ENCODE peak calls at places on chromosome 13, in five cellular contexts. Y is HepG2, P is SK-N-SH, E is K562, A is GM12878. Z is an unnamed sample.

GRCh38 chr13:105232403-105232802 is 1303.1 kb downstream of the EFNB2 start:
- DNase-seq in Y (no peak), P (no peak), E (no peak), A (no peak), Z (no peak)

GRCh38 chr13:82681535-82681934 is 1200.7 kb downstream of the SLITRK1 start:
- DNase-seq in Y (no peak), P (no peak), E (no peak), A (no peak), Z (no peak)

GRCh38 chr13:68708336-68708908 is 1399.2 kb upstream of the ATXN8OS start:
- DNase-seq in Y (no peak), P (no peak), E (peak), A (no peak), Z (no peak)

GRCh38 chr13:79901336-79901735 is 420.4 kb downstream of the NDFIP2 start:
- DNase-seq in Y (no peak), P (no peak), E (no peak), A (no peak), Z (peak)

GRCh38 chr13:86757236-86757978 is 913.8 kb upstream of the SLITRK5 start:
- DNase-seq in Y (no peak), P (no peak), E (no peak), A (no peak), Z (no peak)

GRCh38 chr13:71285700-71286099 is 581.3 kb downstream of the DACH1 start:
- DNase-seq in Y (no peak), P (no peak), E (no peak), A (no peak), Z (no peak)

GRCh38 chr13:91133941-91134772 is 213.3 kb upstream of the MIR17HG start:
- DNase-seq in Y (peak), P (peak), E (peak), A (no peak), Z (peak)

GRCh38 chr13:38415233-38415632 is 65.6 kb downstream of the UFM1 start:
- DNase-seq in Y (no peak), P (no peak), E (no peak), A (peak), Z (no peak)

GRCh38 chr13:42075517-42075916 is 27.1 kb downstream of the DGKH start:
- DNase-seq in Y (no peak), P (no peak), E (no peak), A (no peak), Z (no peak)

GRCh38 chr13:36807616-36808015 is 11.4 kb upstream of the RFXAP start:
- DNase-seq in Y (no peak), P (no peak), E (no peak), A (no peak), Z (no peak)

GRCh38 chr13:99467764-99468163 is 33.5 kb upstream of the TM9SF2 start:
- DNase-seq in Y (no peak), P (no peak), E (no peak), A (no peak), Z (no peak)

GRCh38 chr13:110347535-110348308 is 40.6 kb downstream of the COL4A2 start:
- DNase-seq in Y (peak), P (no peak), E (no peak), A (no peak), Z (no peak)

GRCh38 chr13:90302113-90302512 is 1045.4 kb upstream of the MIR17HG start:
- DNase-seq in Y (no peak), P (no peak), E (no peak), A (no peak), Z (no peak)

GRCh38 chr13:85386424-85386823 is 412.8 kb downstream of the SLITRK6 start:
- DNase-seq in Y (peak), P (peak), E (no peak), A (no peak), Z (no peak)

GRCh38 chr13:100363351-100363750 is 225.2 kb downstream of the GGACT start:
- DNase-seq in Y (no peak), P (no peak), E (no peak), A (no peak), Z (no peak)

GRCh38 chr13:41565221-41565620 is 107.9 kb downstream of the RGCC start:
- DNase-seq in Y (peak), P (no peak), E (no peak), A (no peak), Z (no peak)

DNA sequence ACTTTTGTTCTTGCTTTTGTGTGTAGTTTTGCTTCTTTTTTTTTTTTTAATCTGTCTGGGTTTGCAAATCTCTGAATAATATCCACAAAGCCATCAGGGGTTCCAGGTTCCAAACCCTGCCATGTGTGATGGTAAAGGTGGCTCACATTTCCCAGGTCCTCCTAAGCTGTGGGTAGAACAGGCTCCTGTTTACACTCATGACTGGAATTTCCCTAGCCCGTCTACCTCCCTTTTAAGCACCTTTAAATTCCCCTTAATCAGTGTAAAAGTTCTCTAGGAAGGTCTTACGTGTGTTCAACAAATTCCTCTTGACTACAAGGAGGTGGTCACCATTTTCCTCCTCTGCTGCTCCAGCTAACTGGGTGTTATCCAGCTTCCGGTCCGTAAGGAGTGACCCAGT is 62.8 kb downstream of the EFNB2 start:
- DNase-seq in Y (no peak), P (no peak), E (no peak), A (no peak), Z (no peak)
- TF ChIP-seq GABPA in Y (no peak), P (no peak), E (no peak), A (no peak), Z (no peak)

GRCh38 chr13:43666403-43666802 is 120.4 kb downstream of the ENOX1 start:
- DNase-seq in Y (no peak), P (no peak), E (no peak), A (no peak), Z (no peak)

GRCh38 chr13:43665388-43665787 is 121.4 kb downstream of the ENOX1 start:
- DNase-seq in Y (no peak), P (peak), E (no peak), A (no peak), Z (no peak)

GRCh38 chr13:43663474-43664090 is 123.2 kb downstream of the ENOX1 start:
- DNase-seq in Y (no peak), P (no peak), E (no peak), A (no peak), Z (no peak)

GRCh38 chr13:43662976-43663375 is 123.8 kb downstream of the ENOX1 start:
- DNase-seq in Y (no peak), P (no peak), E (no peak), A (no peak), Z (no peak)

DNA sequence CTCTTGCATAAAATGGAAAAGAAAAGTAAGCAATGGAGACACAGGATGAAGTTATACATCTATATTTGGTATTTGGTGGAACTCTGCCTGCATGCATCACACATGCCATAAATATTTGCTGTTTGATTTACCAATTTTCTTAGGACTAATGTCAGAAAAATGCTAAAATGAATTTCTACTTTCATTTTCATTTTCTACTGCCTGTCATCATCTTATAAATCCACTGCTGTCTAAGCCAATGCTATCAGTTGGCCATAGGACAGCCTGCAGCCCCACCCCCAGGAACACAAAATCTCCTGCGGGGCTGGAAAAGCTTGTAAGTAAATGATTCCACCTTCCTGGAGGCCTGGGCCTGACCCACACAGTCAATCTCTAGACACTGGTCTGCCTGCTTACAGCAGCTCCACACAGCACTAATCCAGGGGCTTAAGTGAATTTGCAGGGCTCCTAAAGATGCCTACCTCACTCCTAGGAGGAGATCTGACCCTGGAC is 122.0 kb downstream of the ENOX1 start:
- DNase-seq in Y (no peak), P (no peak), E (no peak), A (no peak), Z (no peak)
- TF ChIP-seq REST in Y (no peak), P (peak), E (no peak), A (no peak), Z (no peak)

DNA sequence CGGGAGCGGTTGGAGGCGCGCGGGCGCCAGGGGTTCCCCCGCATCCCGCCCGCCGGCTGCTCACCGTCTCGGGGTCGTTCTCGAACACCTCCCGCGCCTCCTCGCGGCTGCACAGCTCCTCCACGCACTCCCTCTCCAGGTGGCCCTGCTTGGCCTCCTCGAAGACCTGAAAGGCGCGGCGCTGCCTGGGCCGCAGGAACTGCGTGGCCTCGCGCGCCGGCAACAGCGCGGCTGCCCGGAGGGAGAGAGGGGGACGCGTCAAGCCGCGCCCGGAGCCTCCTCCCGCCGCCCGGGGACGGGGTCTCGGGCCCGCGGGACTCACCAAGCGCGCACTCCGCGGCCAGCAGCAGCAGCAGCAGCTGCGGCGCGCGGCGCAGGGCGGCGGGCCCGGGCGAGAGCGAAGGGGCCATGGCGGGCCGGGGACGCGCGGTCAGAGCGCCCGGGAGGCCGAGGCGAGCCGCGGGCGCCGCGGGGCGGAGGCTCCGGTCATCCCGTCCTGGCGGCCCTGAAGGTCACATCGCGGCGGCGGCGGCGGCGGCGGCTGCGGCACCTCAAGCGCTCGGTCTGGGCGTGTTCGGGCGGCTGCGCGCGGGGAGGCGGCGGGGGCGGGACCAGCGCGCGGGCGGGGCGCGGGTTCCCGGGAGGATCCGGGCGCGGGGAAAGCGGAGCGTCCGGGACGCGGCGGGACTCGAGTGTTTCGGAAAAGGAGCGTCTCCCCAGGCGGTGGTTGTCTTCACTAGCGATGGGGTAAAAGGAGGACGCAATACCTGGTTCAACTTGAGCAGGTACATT is at the start of gene GAS6:
- DNase-seq in Y (no peak), P (peak), E (peak), A (no peak), Z (no peak)
- TF ChIP-seq GABPA in Y (no peak), P (no peak), E (peak), A (no peak), Z (no peak)

GRCh38 chr13:51794959-51795358 is 9.0 kb downstream of the DHRS12 start:
- DNase-seq in Y (no peak), P (no peak), E (no peak), A (no peak), Z (no peak)
- TF ChIP-seq REST in Y (no peak), P (no peak), E (no peak), A (no peak), Z (no peak)

GRCh38 chr13:25248071-25248470 is 39.2 kb downstream of the MTMR6 start:
- DNase-seq in Y (no peak), P (no peak), E (no peak), A (no peak), Z (no peak)

GRCh38 chr13:25252229-25252628 is 35.1 kb downstream of the MTMR6 start:
- DNase-seq in Y (no peak), P (no peak), E (no peak), A (no peak), Z (peak)

GRCh38 chr13:25249001-25249543 is 38.2 kb downstream of the MTMR6 start:
- DNase-seq in Y (peak), P (peak), E (no peak), A (peak), Z (peak)

GRCh38 chr13:25242956-25243355 is 44.3 kb downstream of the MTMR6 start:
- DNase-seq in Y (no peak), P (no peak), E (no peak), A (no peak), Z (no peak)

GRCh38 chr13:25247345-25247744 is 39.9 kb downstream of the MTMR6 start:
- DNase-seq in Y (no peak), P (no peak), E (no peak), A (no peak), Z (no peak)
- TF ChIP-seq GABPA in Y (no peak), P (no peak), E (no peak), A (no peak), Z (no peak)

GRCh38 chr13:23919006-23919405 is 21.7 kb upstream of the C1QTNF9B start:
- DNase-seq in Y (no peak), P (no peak), E (no peak), A (no peak), Z (no peak)

GRCh38 chr13:23922005-23922932 is 25.0 kb upstream of the C1QTNF9B start:
- DNase-seq in Y (no peak), P (no peak), E (no peak), A (no peak), Z (no peak)

GRCh38 chr13:23923031-23923430 is 25.7 kb upstream of the C1QTNF9B start:
- DNase-seq in Y (no peak), P (no peak), E (no peak), A (no peak), Z (no peak)

GRCh38 chr13:23918208-23918607 is 20.9 kb upstream of the C1QTNF9B start:
- DNase-seq in Y (no peak), P (no peak), E (no peak), A (no peak), Z (no peak)

GRCh38 chr13:23921451-23921888 is 24.2 kb upstream of the C1QTNF9B start:
- DNase-seq in Y (peak), P (peak), E (peak), A (no peak), Z (peak)
- TF ChIP-seq REST in Y (no peak), P (no peak), E (no peak), A (no peak), Z (no peak)

DNA sequence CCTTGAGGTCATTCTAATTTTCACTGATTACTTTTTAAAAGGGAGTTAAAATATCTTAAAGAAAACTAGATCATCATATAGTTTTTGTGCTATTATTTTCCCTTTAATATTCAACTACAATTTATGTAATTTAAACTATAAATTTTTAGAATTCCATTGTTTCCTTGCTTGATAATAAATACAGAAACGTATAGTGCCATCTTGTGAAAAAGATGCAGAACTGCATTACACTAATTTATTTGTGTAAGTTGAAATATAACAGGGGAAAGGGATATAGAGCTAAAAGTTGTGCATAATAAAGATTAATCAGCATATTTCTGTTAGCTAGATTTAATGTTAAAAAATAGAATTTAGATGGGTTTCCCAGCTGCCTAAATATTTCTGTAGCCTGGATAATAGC is 61.5 kb upstream of the TDRD3 start:
- DNase-seq in Y (peak), P (no peak), E (no peak), A (no peak), Z (no peak)
- TF ChIP-seq GABPA in Y (no peak), P (no peak), E (no peak), A (no peak), Z (no peak)

GRCh38 chr13:106426909-106427308 is 108.6 kb downstream of the EFNB2 start:
- DNase-seq in Y (no peak), P (no peak), E (no peak), A (no peak), Z (no peak)

GRCh38 chr13:106433066-106433465 is 102.4 kb downstream of the EFNB2 start:
- DNase-seq in Y (no peak), P (no peak), E (no peak), A (no peak), Z (no peak)

GRCh38 chr13:106432636-106433035 is 102.8 kb downstream of the EFNB2 start:
- DNase-seq in Y (no peak), P (no peak), E (no peak), A (no peak), Z (no peak)
- TF ChIP-seq REST in Y (no peak), P (no peak), E (no peak), A (no peak), Z (no peak)

DNA sequence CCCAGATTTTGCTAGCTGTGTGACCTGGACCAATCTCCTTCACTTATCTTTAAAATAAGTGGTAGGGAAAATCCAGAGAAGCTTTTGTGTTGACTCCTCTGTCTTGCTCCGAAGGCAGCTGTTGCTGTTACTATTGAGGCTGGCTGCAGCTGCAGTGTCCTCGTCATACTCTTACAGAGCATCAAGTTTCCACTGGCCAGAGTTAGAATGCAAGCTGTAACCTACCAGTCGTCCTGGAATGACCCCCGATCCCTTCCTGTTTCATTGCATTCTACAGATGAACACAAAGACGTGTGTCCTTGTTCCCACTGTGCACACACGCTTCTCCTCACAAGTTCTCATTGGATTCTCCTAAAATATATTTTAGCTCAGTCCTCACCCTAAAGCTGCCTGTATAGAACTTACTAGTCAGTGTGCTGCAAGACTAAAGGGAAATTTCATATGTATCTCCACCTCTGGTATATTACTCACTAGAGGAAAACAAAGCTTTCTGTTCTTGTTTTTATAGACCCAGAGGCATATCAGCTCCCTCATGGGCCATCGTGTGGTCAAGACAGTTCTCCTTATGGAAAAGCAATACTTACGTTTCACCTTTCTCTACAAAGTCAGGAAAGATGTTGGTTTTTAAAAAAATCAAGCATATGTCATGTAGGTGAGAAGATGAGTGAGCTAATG is 589.8 kb downstream of the LMO7 start:
- DNase-seq in Y (no peak), P (no peak), E (no peak), A (no peak), Z (no peak)
- TF ChIP-seq GABPA in Y (no peak), P (no peak), E (no peak), A (no peak), Z (no peak)